ENCODE peak calls at places on chromosomes 16 and 17, in seven cellular contexts. E is right cardiac atrium, Q is NCI-H146, R is body of pancreas, W is cerebellar cortex, C is AG04450, I is D341Med. N is an unnamed sample.
A peak's percentile ranks its signal among the peaks of the same experiment; 100 is the strongest.

GRCh38 chr16:168424-168823 is 2.6 kb downstream of the HBM start:
- DNase-seq in E (no peak), Q (no peak), R (no peak), W (no peak), C (no peak), I (peak; percentile 50), N (peak; percentile 86)

GRCh38 chr17:29084476-29085148 is 41.7 kb downstream of the PIPOX start:
- DNase-seq in E (no peak), Q (peak; percentile 96), R (no peak), W (no peak), C (peak; percentile 7), I (no peak), N (peak; percentile 99)

GRCh38 chr17:27782791-27783206 is 17.5 kb downstream of the NOS2 start:
- DNase-seq in E (peak; percentile 69), Q (no peak), R (no peak), W (peak; percentile 68), C (no peak), I (no peak), N (peak; percentile 96)

GRCh38 chr17:40550608-40551007 is 14.7 kb downstream of the CCR7 start:
- DNase-seq in E (peak; percentile 72), Q (no peak), R (peak; percentile 38), W (no peak), C (no peak), I (peak; percentile 28), N (no peak)

GRCh38 chr17:59377410-59377809 is 46.0 kb downstream of the YPEL2 start:
- DNase-seq in E (no peak), Q (no peak), R (no peak), W (no peak), C (no peak), I (no peak), N (peak; percentile 80)

GRCh38 chr17:70434536-70435490 is 265.5 kb downstream of the KCNJ2 start:
- DNase-seq in E (no peak), Q (no peak), R (no peak), W (no peak), C (no peak), I (no peak), N (no peak)

GRCh38 chr17:8175795-8176196 is 384 bp downstream of the TMEM107 start:
- DNase-seq in E (no peak), Q (peak; percentile 62), R (no peak), W (no peak), C (no peak), I (no peak), N (peak; percentile 40)

GRCh38 chr16:53865492-53865863 is 161.5 kb downstream of the FTO start:
- DNase-seq in E (no peak), Q (peak; percentile 23), R (no peak), W (no peak), C (no peak), I (no peak), N (peak; percentile 15)

GRCh38 chr16:11356573-11357331 is 11.5 kb downstream of the RMI2 start:
- DNase-seq in E (peak; percentile 89), Q (peak; percentile 63), R (peak; percentile 71), W (peak; percentile 60), C (no peak), I (peak; percentile 72), N (peak; percentile 62)